ENCODE peak calls at places on chromosome 2, in nine cellular contexts. I is right atrium auricular region; Q is HCT116; N is upper lobe of right lung; R is fibroblast of lung; J is CD4-positive, CD25-positive, alpha-beta regulatory T cell; L is brain microvascular endothelial cell; E is WERI-Rb-1; X is neuronal stem cell. A is an unnamed sample. For H3K27me3, the result is how much of the 10 kb centered on the place peaks cover.

GRCh38 chr2:43193996-43194869 is 32.2 kb downstream of the ZFP36L2 start:
- DNase-seq in I (no peak), Q (no peak), N (peak), R (no peak), J (no peak), L (no peak), E (peak), X (no peak), A (no peak)

GRCh38 chr2:176085861-176086771 is 2.4 kb upstream of the EVX2 start:
- DNase-seq in I (no peak), Q (peak), N (peak), R (peak), J (peak), L (no peak), E (peak), X (no peak), A (no peak)

GRCh38 chr2:177476897-177477296 is 84.3 kb downstream of the AGPS start:
- DNase-seq in I (no peak), Q (no peak), N (no peak), R (no peak), J (no peak), L (no peak), E (no peak), X (no peak), A (no peak)

GRCh38 chr2:147451131-147451530 is 393.7 kb upstream of the ACVR2A start:
- DNase-seq in I (no peak), Q (no peak), N (no peak), R (peak), J (no peak), L (no peak), E (no peak), X (no peak), A (no peak)

GRCh38 chr2:10344105-10345066 is 41.7 kb downstream of the HPCAL1 start:
- DNase-seq in I (no peak), Q (no peak), N (no peak), R (peak), J (no peak), L (no peak), E (peak), X (no peak), A (no peak)

GRCh38 chr2:133148187-133148586 is 420.1 kb downstream of the NCKAP5 start:
- DNase-seq in I (no peak), Q (no peak), N (no peak), R (no peak), J (no peak), L (no peak), E (no peak), X (no peak), A (no peak)

GRCh38 chr2:221641181-221641871 is 69.2 kb upstream of the EPHA4 start:
- DNase-seq in I (no peak), Q (no peak), N (peak), R (no peak), J (no peak), L (peak), E (no peak), X (no peak), A (no peak)

GRCh38 chr2:238097988-238098853 is 1.9 kb upstream of the ESPNL start:
- DNase-seq in I (peak), Q (peak), N (peak), R (peak), J (no peak), L (no peak), E (peak), X (peak), A (no peak)

GRCh38 chr2:24515335-24515734 is 24.3 kb downstream of the NCOA1 start:
- DNase-seq in I (no peak), Q (no peak), N (no peak), R (no peak), J (no peak), L (peak), E (no peak), X (no peak), A (no peak)

GRCh38 chr2:121076885-121077549 is 208.0 kb downstream of the TFCP2L1 start:
- DNase-seq in I (no peak), Q (peak), N (peak), R (peak), J (peak), L (peak), E (peak), X (peak), A (no peak)

GRCh38 chr2:155965415-155966070 is 367.0 kb downstream of the NR4A2 start:
- DNase-seq in I (no peak), Q (no peak), N (no peak), R (no peak), J (no peak), L (no peak), E (no peak), X (no peak), A (no peak)

GRCh38 chr2:232432598-232433184 is 23.3 kb upstream of the ALPI start:
- DNase-seq in I (no peak), Q (no peak), N (peak), R (no peak), J (no peak), L (no peak), E (no peak), X (no peak), A (no peak)

GRCh38 chr2:26718949-26719686 is 26.6 kb downstream of the KCNK3 start:
- DNase-seq in I (no peak), Q (no peak), N (no peak), R (no peak), J (no peak), L (no peak), E (no peak), X (no peak), A (no peak)

GRCh38 chr2:43144265-43144664 is 82.1 kb downstream of the ZFP36L2 start:
- DNase-seq in I (no peak), Q (no peak), N (no peak), R (peak), J (no peak), L (no peak), E (no peak), X (no peak), A (no peak)

GRCh38 chr2:43414033-43414432 is 181.8 kb downstream of the THADA start:
- DNase-seq in I (no peak), Q (no peak), N (no peak), R (no peak), J (no peak), L (no peak), E (no peak), X (no peak), A (no peak)

GRCh38 chr2:33452545-33452944 is 23.9 kb upstream of the RASGRP3 start:
- DNase-seq in I (no peak), Q (no peak), N (no peak), R (no peak), J (no peak), L (no peak), E (no peak), X (no peak), A (no peak)

GRCh38 chr2:35080231-35080905 is 1275.2 kb upstream of the CRIM1 start:
- DNase-seq in I (no peak), Q (no peak), N (no peak), R (peak), J (no peak), L (no peak), E (no peak), X (no peak), A (no peak)

GRCh38 chr2:42861321-42861720 is 68.9 kb upstream of the HAAO start:
- DNase-seq in I (no peak), Q (no peak), N (no peak), R (no peak), J (no peak), L (no peak), E (no peak), X (no peak), A (no peak)

GRCh38 chr2:217054791-217055190 is 194.9 kb upstream of the TNP1 start:
- DNase-seq in I (no peak), Q (no peak), N (no peak), R (no peak), J (no peak), L (peak), E (peak), X (no peak), A (no peak)

GRCh38 chr2:227164745-227165350 is 424 bp downstream of the COL4A3 start:
- DNase-seq in I (no peak), Q (no peak), N (peak), R (no peak), J (peak), L (no peak), E (peak), X (peak), A (no peak)

DNA sequence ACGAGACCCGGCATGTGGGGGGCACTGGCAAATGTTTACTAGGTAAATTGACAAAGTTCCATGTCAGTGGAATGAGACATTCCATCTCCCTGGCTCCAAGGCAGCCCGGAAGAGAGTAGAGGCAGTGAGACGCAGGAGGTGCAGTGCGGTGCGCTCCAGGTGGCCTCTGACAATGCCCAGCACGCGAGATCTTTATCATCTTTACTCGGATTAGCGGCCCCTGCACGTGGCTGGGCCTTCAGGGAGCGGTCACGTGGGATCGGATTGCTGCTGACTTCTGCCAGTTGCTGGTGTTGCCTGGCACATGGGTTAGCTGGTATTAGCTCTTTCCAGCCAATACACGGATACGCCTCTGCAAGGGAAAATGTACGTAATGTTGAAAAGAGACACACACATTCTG is 151.2 kb upstream of the ALKAL2 start:
- DNase-seq in I (no peak), Q (no peak), N (no peak), R (no peak), J (no peak), L (no peak), E (peak), X (no peak), A (no peak)
- H3K4me3 ChIP-seq in I (no peak), Q (no peak), N (no peak), R (no peak), J (no peak), L (no peak), E (no peak), X (no peak), A (no peak)

GRCh38 chr2:95023222-95023597 is 2.3 kb upstream of the MAL start:
- DNase-seq in I (no peak), Q (peak), N (no peak), R (no peak), J (peak), L (no peak), E (peak), X (no peak), A (no peak)
- H3K27me3 ChIP-seq in I (under half), Q (under half), N (under half), R (under half), J (under half), L (under half), E (under half), X (under half), A (under half)

DNA sequence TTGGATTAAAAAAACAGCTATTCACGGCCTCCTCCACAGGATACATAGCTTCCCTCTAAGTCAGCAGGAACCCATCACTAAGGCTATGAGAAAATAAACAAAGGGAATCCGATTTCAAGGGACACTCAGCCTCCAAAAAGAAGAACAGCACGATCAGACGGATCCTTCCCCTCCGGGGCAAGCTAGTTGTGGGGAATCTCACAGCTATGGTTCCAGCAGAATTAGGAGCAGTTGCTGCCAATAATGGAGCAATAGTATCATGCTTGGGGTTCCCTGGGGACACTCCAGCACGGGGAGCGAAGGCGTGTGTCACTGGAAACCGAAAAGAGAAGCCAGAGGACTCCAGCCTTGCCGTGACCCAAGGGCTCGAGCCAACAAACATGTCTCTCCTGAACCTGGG is 163.1 kb downstream of the TTC32 start:
- DNase-seq in I (peak), Q (no peak), N (no peak), R (peak), J (no peak), L (peak), E (no peak), X (no peak), A (no peak)
- H3K27ac ChIP-seq in I (peak), Q (no peak), N (peak), R (peak), J (no peak), L (no peak), E (no peak), X (no peak), A (no peak)

GRCh38 chr2:191061381-191061982 is 47.5 kb upstream of the STAT1 start:
- DNase-seq in I (no peak), Q (no peak), N (no peak), R (no peak), J (peak), L (no peak), E (no peak), X (no peak), A (no peak)
- H3K4me3 ChIP-seq in I (no peak), Q (no peak), N (no peak), R (no peak), J (peak), L (no peak), E (no peak), X (no peak), A (no peak)

GRCh38 chr2:66430906-66431619 is 3.9 kb upstream of the MEIS1 start:
- DNase-seq in I (no peak), Q (no peak), N (no peak), R (no peak), J (no peak), L (no peak), E (no peak), X (no peak), A (no peak)
- H3K27me3 ChIP-seq in I (under half), Q (under half), N (under half), R (under half), J (under half), L (half or more), E (under half), X (under half), A (half or more)

GRCh38 chr2:190467575-190468083 is 59.5 kb downstream of the MFSD6 start:
- DNase-seq in I (no peak), Q (no peak), N (no peak), R (peak), J (no peak), L (no peak), E (no peak), X (peak), A (no peak)

GRCh38 chr2:190462611-190463010 is 54.5 kb downstream of the MFSD6 start:
- DNase-seq in I (no peak), Q (no peak), N (no peak), R (no peak), J (no peak), L (no peak), E (no peak), X (no peak), A (no peak)

GRCh38 chr2:190466819-190467444 is 58.8 kb downstream of the MFSD6 start:
- DNase-seq in I (no peak), Q (no peak), N (no peak), R (no peak), J (no peak), L (no peak), E (no peak), X (peak), A (no peak)

GRCh38 chr2:190468814-190469569 is 60.8 kb downstream of the MFSD6 start:
- DNase-seq in I (peak), Q (peak), N (no peak), R (peak), J (no peak), L (peak), E (no peak), X (no peak), A (no peak)

GRCh38 chr2:190465060-190465459 is 56.9 kb downstream of the MFSD6 start:
- DNase-seq in I (no peak), Q (no peak), N (no peak), R (no peak), J (no peak), L (no peak), E (no peak), X (no peak), A (no peak)
- H3K27ac ChIP-seq in I (no peak), Q (no peak), N (no peak), R (no peak), J (no peak), L (no peak), E (no peak), X (no peak), A (no peak)

DNA sequence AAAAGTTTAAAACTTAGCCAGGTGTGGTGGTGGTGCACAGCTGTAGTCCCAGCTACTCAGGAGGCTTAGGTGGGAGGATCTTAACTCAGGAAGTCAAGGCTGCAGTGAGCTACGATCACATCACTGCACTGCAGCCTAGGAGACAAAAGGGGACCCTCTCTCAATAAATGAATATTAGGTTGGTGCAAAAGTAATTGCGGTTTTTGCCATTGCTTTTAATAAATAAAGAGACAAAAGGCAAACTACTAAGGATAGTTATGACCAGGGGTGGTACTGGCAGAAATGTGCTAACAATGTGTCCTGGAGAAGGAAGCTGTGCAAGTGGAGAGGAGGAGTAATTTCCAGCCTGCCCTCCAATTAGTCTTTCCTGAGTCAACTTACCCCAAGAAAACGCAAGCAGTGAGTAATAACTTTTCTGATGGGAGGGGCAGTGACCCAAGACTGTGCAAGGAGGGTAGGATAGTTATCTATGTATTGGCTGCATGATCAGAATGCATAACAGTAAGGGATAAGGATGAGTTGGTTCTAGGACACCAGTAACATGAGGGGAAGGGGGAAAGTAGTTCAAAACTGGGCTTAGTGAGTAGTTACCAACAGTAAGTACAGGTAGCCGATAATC is 1.5 kb downstream of the EXOC6B start:
- DNase-seq in I (no peak), Q (peak), N (no peak), R (peak), J (peak), L (peak), E (no peak), X (no peak), A (no peak)
- H3K4me3 ChIP-seq in I (peak), Q (peak), N (peak), R (peak), J (peak), L (peak), E (peak), X (no peak), A (no peak)

DNA sequence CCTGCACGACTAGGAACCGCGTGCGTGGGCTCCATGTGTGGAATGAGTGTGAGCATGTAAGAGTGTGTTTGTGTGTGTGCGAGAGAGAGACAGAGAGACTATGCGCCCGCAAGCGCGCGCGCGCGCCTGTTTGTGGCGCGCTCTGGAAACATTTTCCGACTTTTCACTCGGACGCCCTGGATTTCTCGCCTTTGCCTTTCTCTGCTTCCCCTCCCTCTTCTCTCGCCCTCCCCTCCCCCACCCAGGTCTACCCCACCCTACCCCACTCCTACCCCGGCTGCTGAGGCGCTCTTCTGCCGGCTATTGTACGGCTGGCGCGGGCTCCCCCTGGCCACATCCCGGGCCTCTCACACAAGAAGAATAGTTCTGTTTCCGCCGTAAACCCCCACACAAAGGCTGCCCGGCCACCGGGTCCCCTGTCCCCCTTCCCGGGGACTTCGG is 7.0 kb upstream of the SIX3 start:
- DNase-seq in I (no peak), Q (no peak), N (no peak), R (no peak), J (no peak), L (no peak), E (peak), X (no peak), A (no peak)
- H3K27me3 ChIP-seq in I (half or more), Q (under half), N (half or more), R (half or more), J (under half), L (half or more), E (under half), X (under half), A (half or more)